ENCODE peak calls at places on chromosome 1, in eight cellular contexts. One of them, this sample, is unnamed.
A peak's percentile ranks its signal among the peaks of the same experiment; 100 is the strongest.

GRCh38 chr1:64196074-64196869 is 7.2 kb upstream of the UBE2U start:
- DNase-seq in GM23338: no peak
- DNase-seq in SK-N-SH: peak; percentile 50
- DNase-seq in GM12878: no peak
- DNase-seq in left ventricle myocardium inferior: no peak
- DNase-seq in pancreas: no peak
- DNase-seq in colonic mucosa: no peak
- DNase-seq in fibroblast of the aortic adventitia: no peak
- DNase-seq in this sample: no peak

GRCh38 chr1:56754713-56755505 is 64.3 kb downstream of the FYB2 start:
- DNase-seq in GM23338: no peak
- DNase-seq in SK-N-SH: no peak
- DNase-seq in GM12878: no peak
- DNase-seq in left ventricle myocardium inferior: no peak
- DNase-seq in pancreas: no peak
- DNase-seq in colonic mucosa: no peak
- DNase-seq in fibroblast of the aortic adventitia: no peak
- DNase-seq in this sample: no peak

GRCh38 chr1:66654643-66655042 is 97.6 kb upstream of the DYNLT5 start:
- DNase-seq in GM23338: no peak
- DNase-seq in SK-N-SH: no peak
- DNase-seq in GM12878: no peak
- DNase-seq in left ventricle myocardium inferior: peak; percentile 15
- DNase-seq in pancreas: no peak
- DNase-seq in colonic mucosa: no peak
- DNase-seq in fibroblast of the aortic adventitia: no peak
- DNase-seq in this sample: no peak

GRCh38 chr1:106072909-106073600 is 983.4 kb upstream of the PRMT6 start:
- DNase-seq in GM23338: no peak
- DNase-seq in SK-N-SH: no peak
- DNase-seq in GM12878: no peak
- DNase-seq in left ventricle myocardium inferior: no peak
- DNase-seq in pancreas: no peak
- DNase-seq in colonic mucosa: no peak
- DNase-seq in fibroblast of the aortic adventitia: no peak
- DNase-seq in this sample: no peak

GRCh38 chr1:247407180-247407616 is 8.8 kb upstream of the NLRP3 start:
- DNase-seq in GM23338: no peak
- DNase-seq in SK-N-SH: no peak
- DNase-seq in GM12878: peak; percentile 85
- DNase-seq in left ventricle myocardium inferior: peak; percentile 43
- DNase-seq in pancreas: no peak
- DNase-seq in colonic mucosa: no peak
- DNase-seq in fibroblast of the aortic adventitia: no peak
- DNase-seq in this sample: peak; percentile 77

GRCh38 chr1:112533029-112533428 is 24.3 kb downstream of the WNT2B start:
- DNase-seq in GM23338: peak; percentile 19
- DNase-seq in SK-N-SH: no peak
- DNase-seq in GM12878: no peak
- DNase-seq in left ventricle myocardium inferior: no peak
- DNase-seq in pancreas: no peak
- DNase-seq in colonic mucosa: no peak
- DNase-seq in fibroblast of the aortic adventitia: peak; percentile 37
- DNase-seq in this sample: no peak

GRCh38 chr1:221437924-221438323 is 304.0 kb downstream of the DUSP10 start:
- DNase-seq in GM23338: no peak
- DNase-seq in SK-N-SH: no peak
- DNase-seq in GM12878: no peak
- DNase-seq in left ventricle myocardium inferior: no peak
- DNase-seq in pancreas: no peak
- DNase-seq in colonic mucosa: no peak
- DNase-seq in fibroblast of the aortic adventitia: peak; percentile 69
- DNase-seq in this sample: no peak

GRCh38 chr1:94974224-94974623 is 47.3 kb upstream of the CNN3 start:
- DNase-seq in GM23338: no peak
- DNase-seq in SK-N-SH: no peak
- DNase-seq in GM12878: no peak
- DNase-seq in left ventricle myocardium inferior: no peak
- DNase-seq in pancreas: no peak
- DNase-seq in colonic mucosa: no peak
- DNase-seq in fibroblast of the aortic adventitia: peak; percentile 72
- DNase-seq in this sample: no peak

GRCh38 chr1:86082183-86082582 is 74.4 kb downstream of the COL24A1 start:
- DNase-seq in GM23338: peak; percentile 30
- DNase-seq in SK-N-SH: no peak
- DNase-seq in GM12878: no peak
- DNase-seq in left ventricle myocardium inferior: no peak
- DNase-seq in pancreas: no peak
- DNase-seq in colonic mucosa: no peak
- DNase-seq in fibroblast of the aortic adventitia: no peak
- DNase-seq in this sample: no peak

DNA sequence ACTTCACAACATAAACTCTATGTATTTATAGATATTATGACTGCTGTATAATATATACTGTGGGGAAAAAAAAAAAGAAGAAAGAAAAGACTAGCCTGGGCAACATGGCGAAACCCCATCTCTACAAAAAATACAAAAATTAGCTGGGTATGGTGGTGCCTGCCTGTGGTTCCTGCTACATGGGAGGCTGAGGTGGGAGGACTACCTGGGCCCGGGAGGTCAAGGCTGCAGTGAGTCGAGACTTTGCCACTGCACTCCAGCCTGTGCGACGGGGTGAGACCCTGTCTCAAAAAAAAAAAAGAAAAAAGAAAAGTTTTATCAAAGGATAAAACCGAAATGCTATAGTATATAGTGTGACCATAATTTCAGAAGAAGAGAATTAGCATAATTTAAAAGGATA is 2.7 kb downstream of the EXOC8 start:
- DNase-seq in GM23338: no peak
- DNase-seq in SK-N-SH: no peak
- DNase-seq in GM12878: no peak
- DNase-seq in left ventricle myocardium inferior: no peak
- DNase-seq in pancreas: no peak
- DNase-seq in colonic mucosa: no peak
- DNase-seq in fibroblast of the aortic adventitia: no peak
- DNase-seq in this sample: no peak
- H3K4me3 ChIP-seq in GM23338: peak overlapping the region; percentile 90
- H3K4me3 ChIP-seq in SK-N-SH: peak overlapping the region; percentile 56
- H3K4me3 ChIP-seq in GM12878: peak overlapping the region; percentile 43
- H3K4me3 ChIP-seq in left ventricle myocardium inferior: peak overlapping the region; percentile 97
- H3K4me3 ChIP-seq in pancreas: no peak overlapping the region
- H3K4me3 ChIP-seq in colonic mucosa: no peak overlapping the region
- H3K4me3 ChIP-seq in fibroblast of the aortic adventitia: peak overlapping the region; percentile 64
- H3K4me3 ChIP-seq in this sample: peak overlapping the region; percentile 21

DNA sequence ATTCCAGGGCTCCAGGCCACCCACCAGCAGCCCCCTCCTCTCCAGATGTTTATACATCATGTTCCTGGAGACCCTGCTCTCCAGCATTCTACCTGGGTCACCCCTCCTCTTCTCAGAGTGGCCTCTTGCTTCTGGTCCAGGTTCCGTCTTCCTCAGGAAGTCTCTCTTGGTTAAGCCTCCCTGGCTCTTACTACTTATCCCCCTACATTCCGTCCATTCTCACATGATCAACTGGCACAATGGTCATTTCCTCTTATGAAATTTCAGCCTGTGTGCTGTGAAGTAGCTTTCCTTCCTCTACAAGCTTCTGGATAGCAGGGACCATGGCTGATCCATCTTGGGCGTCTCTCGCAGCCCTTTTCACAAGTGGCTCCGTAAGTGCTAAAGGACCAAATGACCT is 33.9 kb upstream of the ATP2B4 start:
- DNase-seq in GM23338: no peak
- DNase-seq in SK-N-SH: no peak
- DNase-seq in GM12878: no peak
- DNase-seq in left ventricle myocardium inferior: no peak
- DNase-seq in pancreas: no peak
- DNase-seq in colonic mucosa: no peak
- DNase-seq in fibroblast of the aortic adventitia: peak; percentile 66
- DNase-seq in this sample: no peak
- TF ChIP-seq CTCF in GM23338: no peak
- TF ChIP-seq CTCF in SK-N-SH: no peak
- TF ChIP-seq CTCF in GM12878: no peak
- TF ChIP-seq CTCF in left ventricle myocardium inferior: no peak
- TF ChIP-seq CTCF in pancreas: no peak
- TF ChIP-seq CTCF in colonic mucosa: no peak
- TF ChIP-seq CTCF in fibroblast of the aortic adventitia: no peak
- TF ChIP-seq CTCF in this sample: no peak

GRCh38 chr1:3442331-3442730 is 12.1 kb upstream of the ARHGEF16 start:
- DNase-seq in GM23338: no peak
- DNase-seq in SK-N-SH: no peak
- DNase-seq in GM12878: no peak
- DNase-seq in left ventricle myocardium inferior: no peak
- DNase-seq in pancreas: no peak
- DNase-seq in colonic mucosa: no peak
- DNase-seq in fibroblast of the aortic adventitia: no peak
- DNase-seq in this sample: no peak

GRCh38 chr1:3441449-3441848 is 13.0 kb upstream of the ARHGEF16 start:
- DNase-seq in GM23338: no peak
- DNase-seq in SK-N-SH: no peak
- DNase-seq in GM12878: no peak
- DNase-seq in left ventricle myocardium inferior: no peak
- DNase-seq in pancreas: no peak
- DNase-seq in colonic mucosa: no peak
- DNase-seq in fibroblast of the aortic adventitia: no peak
- DNase-seq in this sample: no peak

GRCh38 chr1:3442901-3443300 is 11.6 kb upstream of the ARHGEF16 start:
- DNase-seq in GM23338: no peak
- DNase-seq in SK-N-SH: no peak
- DNase-seq in GM12878: no peak
- DNase-seq in left ventricle myocardium inferior: no peak
- DNase-seq in pancreas: no peak
- DNase-seq in colonic mucosa: no peak
- DNase-seq in fibroblast of the aortic adventitia: no peak
- DNase-seq in this sample: no peak

GRCh38 chr1:3440711-3441389 is 13.6 kb upstream of the ARHGEF16 start:
- DNase-seq in GM23338: no peak
- DNase-seq in SK-N-SH: no peak
- DNase-seq in GM12878: no peak
- DNase-seq in left ventricle myocardium inferior: no peak
- DNase-seq in pancreas: no peak
- DNase-seq in colonic mucosa: no peak
- DNase-seq in fibroblast of the aortic adventitia: no peak
- DNase-seq in this sample: no peak

DNA sequence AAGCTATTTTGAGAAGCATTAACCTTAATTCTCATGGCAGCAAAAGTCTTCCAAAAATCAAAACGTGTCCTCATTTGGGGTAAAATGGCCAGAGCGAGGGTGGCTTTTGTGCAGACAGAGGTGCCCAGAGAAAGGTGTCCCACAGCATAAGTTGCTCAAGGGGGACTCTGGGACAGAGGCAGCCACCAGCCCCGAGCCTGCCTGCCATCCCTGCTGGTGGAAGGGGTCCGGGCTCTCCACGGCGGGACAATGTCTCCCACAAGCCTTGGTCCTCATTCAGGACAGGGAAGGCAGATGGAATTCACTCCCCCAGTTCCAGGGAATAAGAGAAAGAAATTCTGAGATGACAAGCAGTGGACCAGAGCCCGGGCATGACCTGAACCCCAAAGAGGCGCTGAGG is 12.6 kb upstream of the ARHGEF16 start:
- DNase-seq in GM23338: no peak
- DNase-seq in SK-N-SH: no peak
- DNase-seq in GM12878: no peak
- DNase-seq in left ventricle myocardium inferior: no peak
- DNase-seq in pancreas: no peak
- DNase-seq in colonic mucosa: no peak
- DNase-seq in fibroblast of the aortic adventitia: no peak
- DNase-seq in this sample: no peak
- H3K4me3 ChIP-seq in GM23338: no peak overlapping the region
- H3K4me3 ChIP-seq in SK-N-SH: no peak overlapping the region
- H3K4me3 ChIP-seq in GM12878: no peak overlapping the region
- H3K4me3 ChIP-seq in left ventricle myocardium inferior: no peak overlapping the region
- H3K4me3 ChIP-seq in pancreas: no peak overlapping the region
- H3K4me3 ChIP-seq in colonic mucosa: no peak overlapping the region
- H3K4me3 ChIP-seq in fibroblast of the aortic adventitia: no peak overlapping the region
- H3K4me3 ChIP-seq in this sample: no peak overlapping the region

DNA sequence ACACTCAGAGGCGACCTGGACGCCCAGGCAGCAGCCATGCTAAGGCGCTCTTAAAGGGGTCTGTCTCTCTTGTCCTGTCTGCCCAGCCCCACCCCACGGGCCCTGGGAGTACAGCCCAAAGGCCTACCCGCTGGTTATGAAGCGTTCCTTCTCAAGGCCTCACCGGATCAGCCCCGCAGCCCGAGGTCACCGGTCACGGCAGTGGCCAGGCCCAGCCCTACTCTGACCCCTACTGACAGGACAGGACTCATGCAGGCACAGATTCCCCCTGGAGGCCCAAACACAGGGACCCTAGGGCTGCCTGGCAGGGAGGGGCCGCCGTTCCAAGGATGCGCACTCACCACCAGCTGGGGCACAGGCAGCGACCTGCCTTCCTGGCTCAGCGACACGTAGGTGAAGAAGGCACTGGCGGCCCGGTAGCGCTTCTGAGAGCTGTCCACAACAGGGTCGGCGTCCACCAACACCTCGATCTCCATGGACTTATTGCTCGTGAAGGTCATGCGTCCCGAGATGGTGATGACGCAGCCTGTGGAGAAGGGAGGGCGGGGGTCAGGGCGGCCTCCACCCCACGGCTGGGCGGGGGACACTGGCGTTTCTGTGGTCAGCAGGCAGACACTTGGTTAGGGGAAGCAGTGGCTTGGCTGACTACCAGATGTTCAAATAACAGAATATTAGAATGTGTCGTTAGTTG is 20.0 kb upstream of the GPR153 start:
- DNase-seq in GM23338: peak; percentile 86
- DNase-seq in SK-N-SH: peak; percentile 69
- DNase-seq in GM12878: no peak
- DNase-seq in left ventricle myocardium inferior: no peak
- DNase-seq in pancreas: no peak
- DNase-seq in colonic mucosa: no peak
- DNase-seq in fibroblast of the aortic adventitia: no peak
- DNase-seq in this sample: no peak
- TF ChIP-seq CTCF in GM23338: peak; percentile 60
- TF ChIP-seq CTCF in SK-N-SH: peak; percentile 31
- TF ChIP-seq CTCF in GM12878: no peak
- TF ChIP-seq CTCF in left ventricle myocardium inferior: peak; percentile 61
- TF ChIP-seq CTCF in pancreas: no peak
- TF ChIP-seq CTCF in colonic mucosa: no peak
- TF ChIP-seq CTCF in fibroblast of the aortic adventitia: peak; percentile 39
- TF ChIP-seq CTCF in this sample: no peak

GRCh38 chr1:155932487-155932886 is 1.7 kb downstream of the KHDC4 start:
- DNase-seq in GM23338: no peak
- DNase-seq in SK-N-SH: no peak
- DNase-seq in GM12878: no peak
- DNase-seq in left ventricle myocardium inferior: no peak
- DNase-seq in pancreas: no peak
- DNase-seq in colonic mucosa: no peak
- DNase-seq in fibroblast of the aortic adventitia: peak; percentile 35
- DNase-seq in this sample: no peak
- H3K4me3 ChIP-seq in GM23338: peak overlapping the region; percentile 81
- H3K4me3 ChIP-seq in SK-N-SH: peak overlapping the region; percentile 86
- H3K4me3 ChIP-seq in GM12878: peak overlapping the region; percentile 99
- H3K4me3 ChIP-seq in left ventricle myocardium inferior: peak overlapping the region; percentile 94
- H3K4me3 ChIP-seq in pancreas: no peak overlapping the region
- H3K4me3 ChIP-seq in colonic mucosa: peak overlapping the region; percentile 77
- H3K4me3 ChIP-seq in fibroblast of the aortic adventitia: no peak overlapping the region
- H3K4me3 ChIP-seq in this sample: no peak overlapping the region

This sample was measured in GM12864.